ENCODE peak calls at places on chromosomes 12 and 14, in five cellular contexts. S is EL, A is lower lobe of right lung, F is endothelial cell, R is brain microvascular endothelial cell. W is an unnamed sample.
A peak's percentile ranks its signal among the peaks of the same experiment; 100 is the strongest.

GRCh38 chr12:115407723-115408122 is 723.7 kb upstream of the TBX3 start:
- DNase-seq in R (no peak), F (no peak), A (no peak), S (no peak), W (no peak)

GRCh38 chr14:99127651-99128167 is 144.3 kb downstream of the BCL11B start:
- DNase-seq in A (no peak), F (peak; percentile 1), S (no peak), R (no peak), W (no peak)

GRCh38 chr14:25411933-25412757 is 362.2 kb upstream of the STXBP6 start:
- DNase-seq in F (peak; percentile 42), R (no peak), S (no peak), A (no peak), W (peak; percentile 11)

GRCh38 chr14:53355581-53356112 is 202.5 kb upstream of the DDHD1 start:
- DNase-seq in F (peak; percentile 4), S (peak; percentile 69), A (no peak), R (peak; percentile 60), W (no peak)

GRCh38 chr14:101191882-101192660 is 288.5 kb upstream of the RTL1 start:
- DNase-seq in F (no peak), A (no peak), R (no peak), S (no peak), W (no peak)

GRCh38 chr14:21098134-21098891 is at the start of gene ZNF219:
- DNase-seq in A (peak; percentile 65), R (no peak), S (peak; percentile 67), F (peak; percentile 48), W (peak; percentile 70)

GRCh38 chr14:100069161-100069800 is 4.1 kb downstream of the EVL start:
- DNase-seq in R (no peak), F (no peak), A (no peak), S (no peak), W (no peak)

GRCh38 chr12:63882844-63883243 is 38.3 kb downstream of the SRGAP1 start:
- DNase-seq in S (no peak), R (no peak), A (no peak), F (no peak), W (no peak)